ENCODE peak calls at places on chromosome 11, in five cellular contexts. R is uterus; M is activated T-cell treated with anti-CD3 and anti-CD28 coated beads, Interleukin-2, amount 50 U/mL, for 24 hours; H is ureter; E is stimulated activated CD4-positive, alpha-beta T cell treated with anti-CD3 and anti-CD28 coated beads, Interleukin-15, amount 100 ng/mL, for 48 hours. C is an unnamed sample.

GRCh38 chr11:2518112-2518982 is 73.5 kb downstream of the KCNQ1 start:
- DNase-seq in R (peak), M (peak), H (peak), E (no peak), C (peak)

GRCh38 chr11:11987503-11988022 is 20.9 kb downstream of the DKK3 start:
- DNase-seq in R (no peak), M (no peak), H (no peak), E (no peak), C (no peak)

GRCh38 chr11:92152245-92152644 is 72.4 kb upstream of the FAT3 start:
- DNase-seq in R (no peak), M (no peak), H (no peak), E (no peak), C (no peak)

GRCh38 chr11:10323793-10324170 is 18.9 kb downstream of the ADM start:
- DNase-seq in R (no peak), M (no peak), H (no peak), E (no peak), C (no peak)

GRCh38 chr11:10322830-10323792 is 18.2 kb downstream of the ADM start:
- DNase-seq in R (peak), M (peak), H (peak), E (peak), C (peak)

GRCh38 chr11:133137270-133137669 is 395.0 kb downstream of the OPCML start:
- DNase-seq in R (no peak), M (no peak), H (no peak), E (no peak), C (no peak)

GRCh38 chr11:119175493-119176077 is 7.1 kb downstream of the NLRX1 start:
- DNase-seq in R (no peak), M (no peak), H (no peak), E (no peak), C (no peak)

GRCh38 chr11:118928870-118929495 is 3.3 kb upstream of the BCL9L start:
- DNase-seq in R (no peak), M (no peak), H (peak), E (no peak), C (no peak)

GRCh38 chr11:3152471-3153110 is 12.5 kb downstream of the OSBPL5 start:
- DNase-seq in R (no peak), M (no peak), H (no peak), E (no peak), C (no peak)

GRCh38 chr11:62599909-62600308 is 1.8 kb downstream of the MTA2 start:
- DNase-seq in R (no peak), M (no peak), H (peak), E (no peak), C (no peak)

GRCh38 chr11:78248903-78249302 is 60.2 kb downstream of the USP35 start:
- DNase-seq in R (no peak), M (no peak), H (no peak), E (no peak), C (no peak)

C was measured in right atrium auricular region.